ENCODE peak calls at places on chromosomes 11 and 22, in five cellular contexts. P is activated CD4-positive, alpha-beta T cell treated with anti-CD3 and anti-CD28 coated beads for 36 hours; K is stimulated activated CD8-positive, alpha-beta memory T cell treated with anti-CD3 and anti-CD28 coated beads, Interleukin-15, amount 100 ng/mL, for 4 hours; R is RCC 7860; O is posterior vena cava. G is an unnamed sample.

GRCh38 chr11:60785136-60785535 is at the start of gene MS4A10:
- DNase-seq in P (no peak), K (no peak), R (no peak), O (peak), G (peak)

GRCh38 chr11:95832763-95833162 is 42.5 kb downstream of the CEP57 start:
- DNase-seq in P (no peak), K (no peak), R (no peak), O (no peak), G (no peak)

GRCh38 chr11:22461626-22462025 is 123.4 kb downstream of the SLC17A6 start:
- DNase-seq in P (no peak), K (no peak), R (no peak), O (no peak), G (no peak)

GRCh38 chr11:61952882-61953281 is 2.7 kb downstream of the BEST1 start:
- DNase-seq in P (no peak), K (no peak), R (no peak), O (no peak), G (no peak)

GRCh38 chr11:61854966-61855714 is 27.0 kb downstream of the FADS2 start:
- DNase-seq in P (no peak), K (no peak), R (no peak), O (no peak), G (no peak)

GRCh38 chr22:43319661-43320486 is 23.3 kb downstream of the SCUBE1 start:
- DNase-seq in P (no peak), K (no peak), R (no peak), O (no peak), G (no peak)

GRCh38 chr22:46688949-46689348 is 49.1 kb downstream of the CERK start:
- DNase-seq in P (no peak), K (no peak), R (no peak), O (no peak), G (no peak)

GRCh38 chr11:119339581-119340334 is 925 bp downstream of the C1QTNF5 start:
- DNase-seq in P (peak), K (no peak), R (no peak), O (peak), G (peak)

GRCh38 chr22:38862375-38863329 is 9.4 kb downstream of the CBX6 start:
- DNase-seq in P (no peak), K (no peak), R (no peak), O (peak), G (no peak)

GRCh38 chr11:115170133-115170815 is 333.9 kb downstream of the CADM1 start:
- DNase-seq in P (peak), K (no peak), R (peak), O (no peak), G (no peak)

GRCh38 chr11:120746836-120747609 is 235.5 kb downstream of the GRIK4 start:
- DNase-seq in P (no peak), K (no peak), R (no peak), O (no peak), G (no peak)

GRCh38 chr11:63489879-63490278 is 1.1 kb downstream of the PLAAT5 start:
- DNase-seq in P (no peak), K (no peak), R (no peak), O (no peak), G (no peak)

G was measured in sciatic nerve.